ENCODE peak calls at places on chromosomes 11 and 22, in five cellular contexts. L is heart left ventricle, W is CD14-positive monocyte, E is EH, V is fibroblast of villous mesenchyme. G is an unnamed sample.

GRCh38 chr11:64306876-64307622 is 1.7 kb downstream of the ESRRA start:
- DNase-seq in V (peak), E (peak), L (no peak), W (no peak), G (no peak)

GRCh38 chr22:31248138-31248745 is 36.1 kb downstream of the LIMK2 start:
- DNase-seq in V (peak), E (peak), L (peak), W (peak), G (peak)

GRCh38 chr11:4071325-4071724 is 23.3 kb upstream of the RRM1 start:
- DNase-seq in W (no peak), L (no peak), E (no peak), V (no peak), G (no peak)

GRCh38 chr11:111910637-111911562 is 670 bp downstream of the CRYAB start:
- DNase-seq in V (no peak), W (no peak), E (peak), L (peak), G (no peak)

GRCh38 chr11:47915407-47916137 is 64.8 kb upstream of the PTPRJ start:
- DNase-seq in L (no peak), W (no peak), E (no peak), V (no peak), G (no peak)

GRCh38 chr11:2535673-2536439 is 91.0 kb downstream of the KCNQ1 start:
- DNase-seq in L (peak), V (peak), E (no peak), W (peak), G (no peak)

GRCh38 chr22:35538801-35539321 is 1.8 kb upstream of the RASD2 start:
- DNase-seq in W (no peak), V (no peak), L (no peak), E (peak), G (peak)

GRCh38 chr11:3626250-3626960 is 15.4 kb downstream of the ART5 start:
- DNase-seq in L (peak), V (no peak), E (no peak), W (peak), G (no peak)

GRCh38 chr11:119942021-119942420 is 195.9 kb downstream of the TRIM29 start:
- DNase-seq in W (no peak), L (no peak), E (no peak), V (no peak), G (no peak)

GRCh38 chr11:46253258-46254134 is 24.0 kb upstream of the CREB3L1 start:
- DNase-seq in V (no peak), L (no peak), W (no peak), E (no peak), G (no peak)

GRCh38 chr22:37607912-37608476 is 640 bp upstream of the GGA1 start:
- DNase-seq in W (no peak), E (no peak), L (no peak), V (no peak), G (no peak)

GRCh38 chr22:43554259-43554636 is 142.4 kb downstream of the MPPED1 start:
- DNase-seq in W (no peak), L (no peak), V (no peak), E (no peak), G (no peak)

GRCh38 chr11:134560066-134560465 is 148.0 kb upstream of the B3GAT1 start:
- DNase-seq in W (no peak), V (no peak), E (no peak), L (no peak), G (no peak)

GRCh38 chr11:85694385-85694980 is 8.5 kb upstream of the CCDC89 start:
- DNase-seq in V (peak), E (peak), L (no peak), W (no peak), G (peak)

GRCh38 chr11:75802022-75802912 is 12.7 kb upstream of the UVRAG start:
- DNase-seq in W (peak), L (no peak), V (no peak), E (no peak), G (no peak)

GRCh38 chr11:111200010-111200534 is 45.5 kb upstream of the POU2AF2 start:
- DNase-seq in W (no peak), L (no peak), E (no peak), V (no peak), G (no peak)

GRCh38 chr11:110431212-110432073 is 1.7 kb downstream of the FDX1 start:
- DNase-seq in E (peak), V (no peak), L (no peak), W (no peak), G (no peak)

GRCh38 chr11:429391-429790 is 12.4 kb downstream of the ANO9 start:
- DNase-seq in V (no peak), L (no peak), E (no peak), W (peak), G (no peak)

GRCh38 chr11:47220401-47220821 is 5.6 kb downstream of the DDB2 start:
- DNase-seq in W (no peak), E (peak), V (peak), L (no peak), G (no peak)

GRCh38 chr22:37187552-37187890 is 526 bp downstream of the C1QTNF6 start:
- DNase-seq in L (no peak), E (peak), W (no peak), V (peak), G (no peak)

GRCh38 chr11:61917357-61918109 is at the start of gene RAB3IL1:
- DNase-seq in V (peak), E (peak), L (peak), W (no peak), G (peak)

GRCh38 chr11:128294685-128295079 is 292.7 kb downstream of the ETS1 start:
- DNase-seq in E (peak), V (no peak), W (no peak), L (no peak), G (no peak)

GRCh38 chr11:119666463-119667131 is 62.4 kb downstream of the NECTIN1 start:
- DNase-seq in V (peak), E (peak), L (peak), W (peak), G (peak)

GRCh38 chr11:96942855-96943254 is 553.0 kb downstream of the JRKL start:
- DNase-seq in W (no peak), E (no peak), V (no peak), L (no peak), G (no peak)

GRCh38 chr22:37189011-37189466 is 992 bp upstream of the C1QTNF6 start:
- DNase-seq in L (no peak), V (peak), W (no peak), E (peak), G (no peak)

GRCh38 chr11:76653674-76654309 is 16.8 kb downstream of the LRRC32 start:
- DNase-seq in E (peak), L (peak), V (peak), W (no peak), G (no peak)

GRCh38 chr22:40747361-40747760 is 68.1 kb downstream of the MCHR1 start:
- DNase-seq in E (no peak), V (no peak), L (no peak), W (no peak), G (no peak)

GRCh38 chr11:110478410-110478809 is 48.7 kb downstream of the FDX1 start:
- DNase-seq in W (no peak), L (no peak), V (no peak), E (no peak), G (peak)

GRCh38 chr22:29313126-29314071 is 2.1 kb downstream of the RASL10A start:
- DNase-seq in L (no peak), V (peak), W (no peak), E (no peak), G (no peak)

GRCh38 chr11:67635231-67635521 is 4.4 kb downstream of the TBX10 start:
- DNase-seq in W (no peak), V (no peak), E (no peak), L (no peak), G (no peak)

GRCh38 chr11:118295834-118296454 is 8.6 kb upstream of the CD3E start:
- DNase-seq in L (no peak), W (no peak), V (peak), E (peak), G (no peak)

GRCh38 chr22:33605686-33606085 is 314.6 kb downstream of the LARGE1 start:
- DNase-seq in W (no peak), E (no peak), L (peak), V (no peak), G (no peak)

GRCh38 chr22:47201186-47201995 is 438.9 kb downstream of the TBC1D22A start:
- DNase-seq in E (no peak), W (peak), L (no peak), V (no peak), G (no peak)

GRCh38 chr11:95544095-95544795 is 245.3 kb downstream of the FAM76B start:
- DNase-seq in L (no peak), E (no peak), W (no peak), V (no peak), G (no peak)

GRCh38 chr11:35661539-35661938 is 1.0 kb upstream of the TRIM44 start:
- DNase-seq in L (no peak), E (no peak), V (no peak), W (no peak), G (no peak)